ENCODE peak calls at places on chromosomes 3 and 15, in five cellular contexts. G is stimulated activated CD4-positive, alpha-beta T cell treated with anti-CD3 and anti-CD28 coated beads, Interleukin-2, amount 100 ng/mL, for 48 hours; D is mammary epithelial cell; U is ELR; J is cardiac muscle cell. N is an unnamed sample.

GRCh38 chr15:78206326-78207109 is 27.8 kb downstream of the ACSBG1 start:
- DNase-seq in D (no peak), U (peak), G (no peak), J (no peak), N (no peak)

GRCh38 chr3:46931631-46932441 is 44.7 kb downstream of the CCDC12 start:
- DNase-seq in D (no peak), J (no peak), U (peak), G (no peak), N (no peak)

GRCh38 chr3:23565376-23565775 is 240.4 kb upstream of the UBE2E1 start:
- DNase-seq in D (no peak), J (no peak), U (no peak), G (no peak), N (no peak)

GRCh38 chr3:178260887-178261286 is 275.3 kb upstream of the KCNMB2 start:
- DNase-seq in G (no peak), J (peak), D (no peak), U (no peak), N (no peak)

GRCh38 chr3:185722920-185723319 is 101.9 kb downstream of the IGF2BP2 start:
- DNase-seq in U (no peak), D (no peak), J (no peak), G (no peak), N (no peak)

GRCh38 chr3:63900459-63900858 is 11.7 kb downstream of the SCAANT1 start:
- DNase-seq in J (peak), D (no peak), G (no peak), U (no peak), N (no peak)

GRCh38 chr15:52415628-52416027 is 113.1 kb downstream of the MYO5A start:
- DNase-seq in U (no peak), D (peak), G (no peak), J (no peak), N (peak)

GRCh38 chr3:196207159-196207832 is 3.9 kb downstream of the ZDHHC19 start:
- DNase-seq in J (peak), G (no peak), U (no peak), D (no peak), N (no peak)

GRCh38 chr3:72161870-72162617 is 377.1 kb upstream of the PROK2 start:
- DNase-seq in G (no peak), U (peak), D (peak), J (no peak), N (peak)

GRCh38 chr3:133007601-133008000 is 30.6 kb upstream of the TMEM108 start:
- DNase-seq in J (no peak), U (no peak), G (no peak), D (no peak), N (no peak)

GRCh38 chr15:29678504-29679034 is 143.7 kb downstream of the TJP1 start:
- DNase-seq in J (no peak), D (no peak), U (no peak), G (no peak), N (no peak)

GRCh38 chr3:179474480-179474879 is 23.2 kb upstream of the GNB4 start:
- DNase-seq in G (no peak), D (no peak), J (no peak), U (no peak), N (no peak)

GRCh38 chr15:37585966-37586656 is 348.3 kb upstream of the TMCO5A start:
- DNase-seq in U (peak), G (no peak), D (no peak), J (no peak), N (peak)

GRCh38 chr3:189944285-189945145 is 176.2 kb downstream of the P3H2 start:
- DNase-seq in D (peak), U (no peak), G (no peak), J (no peak), N (peak)

GRCh38 chr3:99925584-99925983 is 107.9 kb downstream of the CMSS1 start:
- DNase-seq in D (peak), U (peak), G (no peak), J (no peak), N (peak)

GRCh38 chr3:42732196-42732828 is 29.7 kb upstream of the HHATL start:
- DNase-seq in U (no peak), D (no peak), J (peak), G (no peak), N (no peak)

GRCh38 chr3:152779649-152780048 is 55.3 kb upstream of the P2RY1 start:
- DNase-seq in J (no peak), D (no peak), G (no peak), U (no peak), N (no peak)

GRCh38 chr3:188257384-188257961 is 103.5 kb downstream of the LPP start:
- DNase-seq in J (no peak), U (no peak), G (no peak), D (no peak), N (no peak)

GRCh38 chr3:58577269-58577821 is at the start of gene FAM107A:
- DNase-seq in J (no peak), G (no peak), U (peak), D (no peak), N (peak)

GRCh38 chr3:25151497-25151896 is 276.6 kb upstream of the RARB start:
- DNase-seq in J (no peak), U (peak), D (peak), G (no peak), N (peak)